ENCODE peak calls at places on chromosome 12, in eight cellular contexts. J is HFF-Myc, Q is transverse colon, P is fibroblast of lung, A is neural progenitor cell, O is heart right ventricle, H is body of pancreas, Z is endothelial cell of umbilical vein. S is an unnamed sample.

GRCh38 chr12:44193281-44193680 is 357.4 kb downstream of the TMEM117 start:
- DNase-seq in J (no peak), H (no peak), A (no peak), O (no peak), Q (no peak), P (no peak), Z (no peak), S (no peak)

GRCh38 chr12:4807116-4807783 is 87.0 kb downstream of the GALNT8 start:
- DNase-seq in A (peak), O (no peak), P (no peak), H (no peak), Q (no peak), Z (no peak), J (no peak), S (no peak)

GRCh38 chr12:19316420-19316819 is 122.9 kb upstream of the AEBP2 start:
- DNase-seq in O (no peak), P (peak), A (no peak), H (no peak), Q (no peak), Z (peak), J (no peak), S (peak)

GRCh38 chr12:18546399-18546798 is 191.4 kb downstream of the PLCZ1 start:
- DNase-seq in O (no peak), H (no peak), Q (no peak), J (no peak), A (no peak), Z (no peak), P (peak), S (peak)

GRCh38 chr12:122336015-122336946 is 70.0 kb upstream of the VPS33A start:
- DNase-seq in A (peak), Z (peak), Q (peak), H (peak), O (no peak), J (no peak), P (peak), S (peak)

GRCh38 chr12:78725951-78726550 is 138.5 kb upstream of the SYT1 start:
- DNase-seq in J (no peak), H (no peak), O (no peak), A (peak), P (no peak), Q (peak), Z (no peak), S (no peak)

GRCh38 chr12:38934696-38935095 is 29.3 kb upstream of the CPNE8 start:
- DNase-seq in Q (no peak), H (no peak), A (no peak), J (no peak), P (peak), O (no peak), Z (no peak), S (no peak)

GRCh38 chr12:108939594-108939993 is 59.7 kb downstream of the DAO start:
- DNase-seq in J (no peak), A (peak), H (no peak), Q (no peak), Z (peak), P (peak), O (peak), S (peak)

GRCh38 chr12:27014859-27015729 is 910 bp upstream of the TM7SF3 start:
- DNase-seq in O (no peak), P (no peak), A (no peak), J (no peak), Q (no peak), Z (no peak), H (no peak), S (no peak)

GRCh38 chr12:53031616-53032015 is 18.2 kb upstream of the TNS2 start:
- DNase-seq in P (no peak), J (no peak), Z (no peak), A (no peak), H (no peak), Q (no peak), O (no peak), S (no peak)
- TF ChIP-seq CTCF in P (no peak), J (no peak), Z (no peak), A (no peak), H (no peak), Q (peak), O (no peak), S (no peak)

DNA sequence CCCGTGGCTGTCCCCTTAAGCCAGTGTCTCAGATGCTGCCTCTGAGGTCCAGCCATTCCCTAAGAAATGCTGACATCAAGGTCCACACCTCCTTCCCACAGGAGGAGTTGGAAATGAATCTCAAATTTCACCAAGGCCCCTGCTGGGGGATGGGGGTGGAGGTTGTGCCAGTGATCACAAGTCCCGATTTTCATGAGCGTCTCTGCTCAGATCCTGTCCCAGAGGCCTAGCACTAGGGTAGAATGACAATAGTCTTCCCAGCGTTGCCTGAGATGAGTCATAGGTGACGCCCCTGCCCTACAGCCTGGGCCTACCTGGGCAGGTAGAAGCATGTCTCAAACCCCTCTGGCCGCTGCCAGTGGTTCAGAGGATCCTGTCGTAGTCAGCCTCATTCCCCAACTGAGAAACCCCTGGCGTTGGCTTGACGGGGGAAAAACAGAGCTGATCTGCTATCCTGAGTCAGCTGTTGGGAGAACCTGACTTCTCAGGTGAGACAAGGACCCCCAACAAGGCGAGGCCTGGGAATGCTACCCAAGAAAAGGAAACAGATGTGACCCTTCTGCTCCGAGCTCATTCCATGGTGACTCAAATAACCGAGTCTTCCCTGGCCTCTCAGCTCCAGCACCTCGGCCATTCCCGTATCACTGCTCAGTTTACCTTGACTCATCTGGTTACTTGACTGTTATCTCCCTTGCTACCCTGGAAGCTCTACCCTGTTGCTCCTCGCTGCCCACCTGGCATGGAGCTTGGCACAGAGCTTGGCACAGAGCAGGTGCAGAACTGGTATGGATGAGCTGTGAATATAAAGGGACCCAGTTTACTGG is 21.8 kb upstream of the SPPL3 start:
- DNase-seq in Z (no peak), A (no peak), H (no peak), O (no peak), J (no peak), Q (no peak), P (no peak), S (no peak)
- H3K4me3 ChIP-seq in Z (no peak), A (no peak), H (no peak), O (no peak), J (no peak), Q (no peak), P (no peak), S (no peak)

GRCh38 chr12:106790020-106790419 is 15.5 kb downstream of the RIC8B start:
- DNase-seq in Q (no peak), A (no peak), P (no peak), Z (no peak), J (no peak), H (no peak), O (no peak), S (no peak)
- TF ChIP-seq CTCF in Q (no peak), A (peak), P (peak), Z (no peak), J (no peak), H (no peak), O (no peak), S (no peak)

GRCh38 chr12:211639-212382 is 2.1 kb downstream of the SLC6A12 start:
- DNase-seq in J (no peak), P (no peak), A (no peak), O (no peak), Z (no peak), H (no peak), Q (no peak), S (no peak)

GRCh38 chr12:211142-211465 is 2.9 kb downstream of the SLC6A12 start:
- DNase-seq in O (no peak), H (no peak), P (no peak), Q (no peak), J (no peak), A (no peak), Z (no peak), S (no peak)

GRCh38 chr12:212799-213526 is 994 bp downstream of the SLC6A12 start:
- DNase-seq in H (peak), A (no peak), Q (peak), J (no peak), O (no peak), P (no peak), Z (no peak), S (peak)

GRCh38 chr12:213527-213932 is 427 bp downstream of the SLC6A12 start:
- DNase-seq in J (no peak), Q (no peak), P (no peak), A (no peak), H (no peak), Z (no peak), O (no peak), S (no peak)

GRCh38 chr12:212383-212798 is 1.6 kb downstream of the SLC6A12 start:
- DNase-seq in O (no peak), P (no peak), Z (no peak), J (no peak), A (no peak), H (no peak), Q (no peak), S (no peak)
- H3K4me3 ChIP-seq in O (no peak), P (no peak), Z (no peak), J (no peak), A (no peak), H (no peak), Q (no peak), S (no peak)

DNA sequence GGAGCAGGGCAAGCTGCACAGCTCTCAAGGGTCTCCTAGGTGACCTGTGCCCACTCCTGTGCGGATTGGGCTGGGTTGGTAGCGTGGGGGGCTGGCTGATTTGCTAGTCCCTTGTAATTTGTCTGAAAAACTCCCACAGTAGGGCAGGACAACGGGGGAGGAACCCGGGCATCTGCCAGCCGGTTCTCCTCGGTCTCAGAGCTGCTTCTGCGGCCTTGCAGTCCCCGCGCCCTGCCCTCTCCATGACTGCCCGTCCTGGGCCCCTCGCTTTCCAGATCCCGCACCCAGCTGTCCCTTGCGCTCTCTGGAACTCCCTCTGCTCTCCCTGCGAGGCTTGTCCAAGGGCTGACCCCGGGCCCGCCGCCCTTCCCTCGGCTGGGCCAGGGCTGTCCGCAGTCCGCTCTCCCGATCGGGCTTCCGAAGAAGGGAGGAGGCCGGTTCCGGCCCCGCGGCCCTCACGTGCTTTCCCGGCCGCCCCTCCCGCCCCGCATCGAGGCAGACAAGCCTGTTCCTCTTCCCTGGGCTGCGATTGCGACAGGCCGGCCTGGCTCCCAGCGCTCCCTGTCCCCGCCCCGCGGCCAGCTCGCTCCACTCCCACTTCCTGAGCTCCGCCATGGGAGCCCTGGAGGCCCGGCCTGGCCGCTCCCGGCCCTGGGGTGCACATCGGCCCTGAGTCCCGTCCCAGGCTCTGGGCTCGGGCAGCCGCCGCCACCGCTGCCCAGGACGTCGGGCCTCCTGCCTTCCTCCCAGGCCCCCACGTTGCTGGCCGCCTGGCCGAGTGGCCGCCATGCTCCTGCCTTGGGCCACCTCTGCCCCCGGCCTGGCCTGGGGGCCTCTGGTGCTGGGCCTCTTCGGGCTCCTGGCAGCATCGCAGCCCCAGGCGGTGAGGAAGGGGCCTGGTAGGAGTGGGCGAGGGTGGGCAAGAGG is at the start of gene LTBR:
- DNase-seq in Q (peak), J (peak), A (peak), P (peak), H (peak), Z (peak), O (peak), S (peak)
- TF ChIP-seq CTCF in Q (no peak), J (no peak), A (no peak), P (no peak), H (no peak), Z (peak), O (peak), S (no peak)

S was measured in foreskin fibroblast.